ENCODE peak calls at places on chromosomes 1 and 21, in ten cellular contexts. Z is H1, E is sigmoid colon, L is foreskin keratinocyte, K is natural killer cell, W is LNCaP clone FGC, I is OCI-LY7, T is AG04450, U is Calu3, F is NB4. R is an unnamed sample.

GRCh38 chr1:74415935-74416334 is 96.5 kb downstream of the LRRC53 start:
- DNase-seq in W (no peak), I (no peak), U (no peak), E (no peak), L (no peak), T (no peak), K (no peak), F (no peak), Z (no peak), R (no peak)

GRCh38 chr1:210293191-210293607 is 35.5 kb upstream of the HHAT start:
- DNase-seq in I (no peak), W (no peak), K (no peak), T (peak; percentile 59), L (no peak), E (peak; percentile 89), Z (no peak), U (no peak), F (no peak), R (no peak)

GRCh38 chr1:223143760-223144248 is 756 bp upstream of the TLR5 start:
- DNase-seq in L (no peak), I (no peak), F (peak; percentile 72), W (no peak), K (peak; percentile 23), E (peak; percentile 71), T (no peak), Z (no peak), U (peak; percentile 77), R (no peak)

GRCh38 chr1:886311-886710 is 37.4 kb upstream of the SAMD11 start:
- DNase-seq in W (no peak), K (no peak), Z (no peak), E (no peak), I (no peak), T (no peak), L (no peak), U (no peak), F (no peak), R (no peak)

GRCh38 chr21:31151682-31152081 is 113.4 kb upstream of the KRTAP19-8 start:
- DNase-seq in W (no peak), Z (no peak), I (no peak), E (no peak), K (no peak), U (no peak), F (peak; percentile 7), L (no peak), T (no peak), R (no peak)

GRCh38 chr1:4424254-4424653 is 230.2 kb upstream of the AJAP1 start:
- DNase-seq in K (no peak), U (no peak), Z (no peak), W (no peak), T (no peak), L (no peak), I (no peak), F (no peak), E (no peak), R (no peak)

GRCh38 chr1:79808816-79809475 is 802.4 kb upstream of the ADGRL4 start:
- DNase-seq in Z (no peak), I (no peak), U (no peak), W (no peak), F (no peak), L (no peak), K (no peak), T (no peak), E (no peak), R (no peak)

GRCh38 chr1:213693864-213694263 is 293.9 kb upstream of the PROX1 start:
- DNase-seq in F (no peak), K (no peak), L (no peak), W (no peak), E (no peak), I (no peak), T (no peak), Z (no peak), U (no peak), R (no peak)

GRCh38 chr21:27674037-27674436 is 707.1 kb upstream of the ADAMTS5 start:
- DNase-seq in F (no peak), K (no peak), U (no peak), Z (no peak), W (no peak), E (no peak), T (peak; percentile 42), I (no peak), L (peak; percentile 86), R (no peak)

GRCh38 chr1:145993618-145994390 is 2.6 kb downstream of the TXNIP start:
- DNase-seq in L (no peak), T (no peak), K (no peak), Z (no peak), I (no peak), E (peak; percentile 51), W (no peak), U (no peak), F (no peak), R (no peak)

GRCh38 chr1:183602510-183602909 is 12.3 kb upstream of the NCF2 start:
- DNase-seq in I (no peak), T (no peak), L (no peak), F (no peak), W (no peak), Z (peak; percentile 24), K (no peak), E (no peak), U (no peak), R (no peak)

GRCh38 chr21:33266784-33267135 is 593 bp downstream of the IL10RB start:
- DNase-seq in Z (no peak), I (peak; percentile 52), F (no peak), L (no peak), E (no peak), K (no peak), W (no peak), T (no peak), U (no peak), R (no peak)

GRCh38 chr1:229972600-229973296 is 94.3 kb upstream of the GALNT2 start:
- DNase-seq in K (no peak), T (no peak), E (no peak), Z (peak; percentile 66), I (peak; percentile 10), U (peak; percentile 27), F (peak; percentile 6), L (no peak), W (no peak), R (no peak)

GRCh38 chr1:62247391-62248168 is 52.9 kb downstream of the L1TD1 start:
- DNase-seq in Z (no peak), T (no peak), E (no peak), I (no peak), W (no peak), F (no peak), U (peak; percentile 15), K (no peak), L (no peak), R (no peak)

GRCh38 chr1:241507189-241507820 is 12.2 kb downstream of the FH start:
- DNase-seq in T (no peak), W (no peak), L (no peak), U (no peak), K (no peak), E (no peak), Z (no peak), I (no peak), F (no peak), R (no peak)

GRCh38 chr21:29365636-29366305 is 67.0 kb downstream of the BACH1 start:
- DNase-seq in U (no peak), W (no peak), T (no peak), E (no peak), F (no peak), L (no peak), Z (no peak), K (no peak), I (no peak), R (no peak)

GRCh38 chr1:17941396-17941795 is 166.2 kb upstream of the IGSF21 start:
- DNase-seq in T (no peak), E (no peak), I (no peak), Z (no peak), K (no peak), U (no peak), F (no peak), W (no peak), L (no peak), R (no peak)
- TF ChIP-seq CTCF in T (no peak), E (no peak), I (no peak), Z (no peak), K (no peak), U (no peak), F (no peak), W (no peak), L (no peak), R (no peak)

GRCh38 chr1:94801919-94802546 is 18.1 kb upstream of the SLC44A3 start:
- DNase-seq in W (peak; percentile 61), I (peak; percentile 37), K (no peak), F (peak; percentile 90), Z (no peak), L (peak; percentile 80), E (peak; percentile 77), T (peak; percentile 86), U (peak; percentile 38), R (no peak)
- TF ChIP-seq CTCF in W (peak; percentile 70), I (peak; percentile 55), K (no peak), F (peak; percentile 49), Z (no peak), L (peak; percentile 93), E (peak; percentile 49), T (peak; percentile 63), U (peak; percentile 47), R (peak; percentile 63)

DNA sequence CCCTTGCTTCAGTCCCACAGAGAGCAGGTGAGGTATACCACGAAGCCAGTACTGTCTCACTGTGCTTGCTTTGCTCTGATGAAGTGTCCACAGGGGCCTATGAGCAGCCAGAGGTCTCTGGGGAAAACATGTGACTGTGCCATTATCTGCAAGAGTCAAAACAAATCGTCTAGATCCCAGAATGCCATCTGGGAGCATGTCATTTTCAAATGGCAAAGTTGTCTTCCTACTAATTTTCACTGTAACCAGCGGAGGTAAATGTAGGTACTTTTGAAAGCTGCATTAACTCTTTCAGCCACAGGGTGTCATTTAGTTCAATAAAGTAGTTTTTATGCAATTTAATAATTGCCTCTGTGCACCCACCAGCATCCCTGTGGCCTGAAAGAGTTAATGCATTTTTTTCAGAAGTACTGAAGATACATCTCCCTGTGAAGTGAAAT is 173.6 kb upstream of the SGIP1 start:
- DNase-seq in L (no peak), E (no peak), Z (no peak), W (no peak), T (no peak), I (peak; percentile 56), U (no peak), K (no peak), F (peak; percentile 61), R (no peak)
- TF ChIP-seq CTCF in L (peak; percentile 42), E (no peak), Z (no peak), W (no peak), T (no peak), I (peak; percentile 82), U (no peak), K (no peak), F (peak; percentile 6), R (peak; percentile 64)

GRCh38 chr1:59574085-59574484 is 240.7 kb upstream of the HOOK1 start:
- DNase-seq in T (peak; percentile 29), F (no peak), W (no peak), E (no peak), I (no peak), L (peak; percentile 24), U (no peak), K (no peak), Z (no peak), R (no peak)
- TF ChIP-seq CTCF in T (no peak), F (no peak), W (no peak), E (no peak), I (no peak), L (no peak), U (no peak), K (no peak), Z (no peak), R (no peak)

DNA sequence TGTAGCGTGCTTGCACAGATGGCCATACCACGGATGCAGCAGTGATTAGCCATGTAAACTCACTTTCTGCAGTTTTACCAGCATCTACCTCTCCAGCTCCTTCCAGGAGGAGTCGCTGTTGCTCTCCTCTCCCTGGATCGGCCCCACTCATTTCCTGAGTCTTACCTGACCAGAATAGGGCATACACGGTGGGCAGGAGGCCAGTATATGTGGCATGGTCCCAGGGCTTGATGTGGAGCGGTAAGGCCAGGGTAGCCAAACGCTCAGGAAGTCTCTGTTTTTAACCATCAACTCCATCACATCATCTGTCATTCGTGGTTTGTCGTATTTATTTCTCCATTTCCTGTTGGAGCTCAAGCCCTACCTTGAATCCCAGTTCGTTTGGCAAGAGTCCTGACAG is 163.4 kb upstream of the USP24 start:
- DNase-seq in I (peak; percentile 16), T (no peak), K (no peak), L (no peak), E (peak; percentile 69), Z (peak; percentile 84), F (peak; percentile 22), U (no peak), W (no peak), R (no peak)
- TF ChIP-seq CTCF in I (peak; percentile 72), T (peak; percentile 72), K (no peak), L (peak; percentile 71), E (peak; percentile 36), Z (peak; percentile 88), F (peak; percentile 69), U (no peak), W (peak; percentile 80), R (peak; percentile 71)